ENCODE peak calls at places on chromosomes 16 and 17, in four cellular contexts. G is left lung; O is H7; H is activated naive CD4-positive, alpha-beta T cell treated with anti-CD3 and anti-CD28 coated beads, Interleukin-2, amount 50 U/mL, for 16 hours. C is an unnamed sample.

GRCh38 chr17:8060274-8060673 is 21.4 kb downstream of the ALOX15B start:
- DNase-seq in G (no peak), O (peak; percentile 79), H (peak; percentile 48), C (peak; percentile 80)

GRCh38 chr17:81667754-81668153 is 1.2 kb downstream of the CCDC137 start:
- DNase-seq in H (no peak), G (no peak), O (peak; percentile 75), C (peak; percentile 55)

GRCh38 chr16:86379505-86379846 is 130.9 kb upstream of the FOXF1 start:
- DNase-seq in O (no peak), H (no peak), G (no peak), C (no peak)

GRCh38 chr16:83473926-83474660 is 333.7 kb upstream of the HSBP1 start:
- DNase-seq in G (no peak), O (no peak), H (no peak), C (no peak)

GRCh38 chr16:88688013-88688778 is 1.9 kb upstream of the SNAI3 start:
- DNase-seq in O (peak; percentile 86), H (no peak), G (peak; percentile 57), C (peak; percentile 59)

GRCh38 chr16:84418056-84418849 is 49.9 kb downstream of the ATP2C2 start:
- DNase-seq in G (no peak), O (no peak), H (no peak), C (no peak)

GRCh38 chr16:26614102-26614864 is 452.4 kb upstream of the C16orf82 start:
- DNase-seq in H (no peak), G (no peak), O (no peak), C (no peak)

GRCh38 chr16:88375236-88376052 is 7.3 kb upstream of the ZNF469 start:
- DNase-seq in O (no peak), G (peak; percentile 25), H (no peak), C (peak; percentile 19)

GRCh38 chr16:49596119-49596518 is 222.5 kb downstream of the C16orf78 start:
- DNase-seq in O (no peak), G (no peak), H (no peak), C (peak; percentile 63)

GRCh38 chr17:73189417-73190099 is 3.3 kb upstream of the COG1 start:
- DNase-seq in H (no peak), G (no peak), O (peak; percentile 80), C (peak; percentile 80)

GRCh38 chr16:58837950-58838349 is 103.8 kb upstream of the GOT2 start:
- DNase-seq in G (no peak), O (no peak), H (no peak), C (no peak)

GRCh38 chr16:30896203-30896889 is at the start of gene CTF1:
- DNase-seq in G (peak; percentile 79), O (peak; percentile 94), H (no peak), C (peak; percentile 85)

GRCh38 chr17:81536299-81537290 is 8.4 kb downstream of the FSCN2 start:
- DNase-seq in O (peak; percentile 88), H (no peak), G (no peak), C (peak; percentile 71)

GRCh38 chr17:61757168-61757567 is 106.2 kb downstream of the BRIP1 start:
- DNase-seq in O (no peak), H (no peak), G (no peak), C (no peak)

GRCh38 chr16:2964416-2965223 is 545 bp downstream of the KREMEN2 start:
- DNase-seq in H (peak; percentile 60), G (no peak), O (peak; percentile 100), C (peak; percentile 95)

GRCh38 chr17:79393358-79394038 is 217.4 kb downstream of the RBFOX3 start:
- DNase-seq in H (peak; percentile 73), O (peak; percentile 96), G (peak; percentile 67), C (peak; percentile 97)

GRCh38 chr17:15379659-15380058 is 38.3 kb upstream of the TEKT3 start:
- DNase-seq in H (no peak), O (no peak), G (no peak), C (no peak)

GRCh38 chr17:27293359-27293897 is 486 bp upstream of the WSB1 start:
- DNase-seq in G (no peak), H (no peak), O (peak; percentile 42), C (no peak)

GRCh38 chr17:48738803-48739526 is 10.4 kb upstream of the HOXB13 start:
- DNase-seq in O (peak; percentile 68), G (no peak), H (no peak), C (no peak)

GRCh38 chr17:82231562-82232321 is 2.9 kb downstream of the SLC16A3 start:
- DNase-seq in O (peak; percentile 92), H (no peak), G (peak; percentile 90), C (no peak)

GRCh38 chr16:67296422-67296821 is 17.1 kb downstream of the PLEKHG4 start:
- DNase-seq in O (no peak), G (no peak), H (no peak), C (no peak)

GRCh38 chr17:78375401-78376079 is 2.9 kb upstream of the PGS1 start:
- DNase-seq in G (peak; percentile 82), O (no peak), H (no peak), C (no peak)

GRCh38 chr16:24541534-24541933 is 2.2 kb downstream of the RBBP6 start:
- DNase-seq in G (no peak), O (no peak), H (no peak), C (no peak)

GRCh38 chr16:77437859-77438258 is 3.0 kb upstream of the ADAMTS18 start:
- DNase-seq in H (no peak), G (no peak), O (peak; percentile 26), C (no peak)

GRCh38 chr17:50681260-50682200 is 26.2 kb downstream of the ANKRD40 start:
- DNase-seq in H (no peak), G (no peak), O (peak; percentile 81), C (peak; percentile 94)

GRCh38 chr17:14779236-14779635 is 478.4 kb downstream of the HS3ST3B1 start:
- DNase-seq in H (no peak), O (no peak), G (no peak), C (no peak)

GRCh38 chr17:77531002-77531401 is 390.2 kb downstream of the SEC14L1 start:
- DNase-seq in G (no peak), O (no peak), H (no peak), C (no peak)

GRCh38 chr17:37106049-37106448 is 157.3 kb downstream of the AATF start:
- DNase-seq in O (no peak), H (no peak), G (no peak), C (no peak)

GRCh38 chr17:77746901-77747620 is 211.4 kb upstream of the TNRC6C start:
- DNase-seq in G (peak; percentile 3), H (no peak), O (peak; percentile 69), C (no peak)

GRCh38 chr17:33647976-33648375 is 354.9 kb upstream of the ASIC2 start:
- DNase-seq in G (no peak), O (peak; percentile 45), H (no peak), C (peak; percentile 49)

GRCh38 chr17:3729881-3730280 is 6.2 kb downstream of the HASPIN start:
- DNase-seq in H (no peak), G (no peak), O (no peak), C (no peak)

GRCh38 chr16:55497558-55497957 is 11.3 kb upstream of the LPCAT2 start:
- DNase-seq in O (peak; percentile 5), G (no peak), H (no peak), C (no peak)

GRCh38 chr17:69729937-69730336 is 315.4 kb downstream of the MAP2K6 start:
- DNase-seq in H (no peak), O (no peak), G (no peak), C (no peak)

GRCh38 chr17:38628441-38628840 is 22.7 kb upstream of the SRCIN1 start:
- DNase-seq in H (no peak), O (peak; percentile 80), G (no peak), C (peak; percentile 58)